ENCODE peak calls at places on chromosomes 1 and 21, in five cellular contexts. C is left colon; G is naive thymus-derived CD8-positive, alpha-beta T cell; B is left lung; K is omental fat pad. J is an unnamed sample.
A peak's percentile ranks its signal among the peaks of the same experiment; 100 is the strongest.

GRCh38 chr1:226371049-226371694 is 36.7 kb downstream of the PARP1 start:
- DNase-seq in B (no peak), K (no peak), G (no peak), C (no peak), J (no peak)

GRCh38 chr1:10665930-10666850 is 130.3 kb downstream of the CASZ1 start:
- DNase-seq in G (no peak), K (no peak), B (peak; percentile 86), C (no peak), J (no peak)

GRCh38 chr1:163013826-163014600 is 55.1 kb upstream of the RGS4 start:
- DNase-seq in G (no peak), K (no peak), B (no peak), C (no peak), J (no peak)

GRCh38 chr1:78490861-78491310 is at the start of gene PTGFR:
- DNase-seq in K (no peak), G (no peak), B (peak; percentile 38), C (peak; percentile 4), J (peak; percentile 20)

GRCh38 chr1:68815632-68816031 is 318.8 kb upstream of the DEPDC1 start:
- DNase-seq in G (no peak), K (no peak), B (no peak), C (no peak), J (no peak)

GRCh38 chr1:36109041-36109679 is 15.9 kb downstream of the COL8A2 start:
- DNase-seq in G (peak; percentile 79), C (no peak), K (no peak), B (no peak), J (no peak)

GRCh38 chr1:199460933-199461332 is 566.6 kb upstream of the NR5A2 start:
- DNase-seq in K (no peak), C (no peak), G (no peak), B (no peak), J (no peak)

GRCh38 chr1:25748531-25749205 is 51.3 kb upstream of the SELENON start:
- DNase-seq in B (no peak), K (no peak), G (no peak), C (no peak), J (no peak)

GRCh38 chr21:42845296-42845965 is 33.9 kb downstream of the WDR4 start:
- DNase-seq in C (no peak), K (no peak), B (peak; percentile 62), G (peak; percentile 22), J (no peak)

GRCh38 chr1:73930293-73930692 is 267.7 kb downstream of the LRRIQ3 start:
- DNase-seq in B (no peak), K (no peak), G (no peak), C (no peak), J (no peak)

GRCh38 chr1:218164111-218164929 is 120.8 kb upstream of the RRP15 start:
- DNase-seq in K (no peak), C (peak; percentile 57), B (no peak), G (no peak), J (peak; percentile 42)

GRCh38 chr1:155218854-155219591 is 10.5 kb downstream of the MTX1 start:
- DNase-seq in B (no peak), K (peak; percentile 63), G (no peak), C (no peak), J (peak; percentile 77)

GRCh38 chr1:165549908-165550480 is 6.2 kb downstream of the LRRC52 start:
- DNase-seq in K (no peak), C (no peak), G (no peak), B (no peak), J (no peak)

GRCh38 chr1:193666485-193667083 is 480.2 kb upstream of the B3GALT2 start:
- DNase-seq in C (no peak), G (no peak), K (no peak), B (no peak), J (no peak)

GRCh38 chr1:217953922-217954321 is 322.8 kb downstream of the SPATA17 start:
- DNase-seq in G (no peak), B (no peak), C (no peak), K (no peak), J (no peak)

GRCh38 chr1:232524056-232524455 is 105.9 kb downstream of the SIPA1L2 start:
- DNase-seq in G (no peak), B (no peak), K (no peak), C (no peak), J (no peak)

GRCh38 chr1:181089017-181089776 is 697 bp downstream of the IER5 start:
- DNase-seq in G (no peak), C (peak; percentile 57), K (no peak), B (peak; percentile 51), J (no peak)

GRCh38 chr1:43372172-43372571 is 4.4 kb upstream of the ELOVL1 start:
- DNase-seq in K (no peak), B (no peak), C (no peak), G (no peak), J (no peak)

GRCh38 chr21:33290441-33290840 is 24.3 kb downstream of the IL10RB start:
- DNase-seq in K (no peak), C (peak; percentile 58), B (no peak), G (no peak), J (peak; percentile 59)

GRCh38 chr21:17444828-17445227 is 68.0 kb upstream of the CXADR start:
- DNase-seq in G (no peak), K (no peak), B (no peak), C (no peak), J (no peak)

GRCh38 chr1:245179706-245180105 is 24.9 kb downstream of the KIF26B start:
- DNase-seq in C (no peak), K (no peak), B (no peak), G (no peak), J (no peak)

GRCh38 chr1:26239936-26240335 is 5.9 kb downstream of the CEP85 start:
- DNase-seq in K (no peak), C (no peak), B (no peak), G (no peak), J (no peak)

GRCh38 chr21:45408811-45409261 is 3.9 kb downstream of the COL18A1 start:
- DNase-seq in G (peak; percentile 59), B (no peak), C (no peak), K (no peak), J (no peak)

GRCh38 chr1:1573843-1574720 is 581 bp downstream of the SSU72 start:
- DNase-seq in G (peak; percentile 83), C (peak; percentile 72), B (peak; percentile 52), K (no peak), J (peak; percentile 63)

GRCh38 chr1:155188268-155188667 is 14.6 kb downstream of the TRIM46 start:
- DNase-seq in K (no peak), G (peak; percentile 49), C (no peak), B (peak; percentile 22), J (no peak)

GRCh38 chr1:206839857-206840256 is 25.6 kb upstream of the IL20 start:
- DNase-seq in C (no peak), B (no peak), K (no peak), G (no peak), J (no peak)

GRCh38 chr1:28565040-28565439 is 12.2 kb downstream of the TRNAU1AP start:
- DNase-seq in C (no peak), G (no peak), K (no peak), B (peak; percentile 39), J (no peak)

GRCh38 chr1:194658090-194658439 is 1471.7 kb upstream of the B3GALT2 start:
- DNase-seq in K (no peak), G (no peak), C (no peak), B (no peak), J (no peak)